ENCODE peak calls at places on chromosomes 1 and 21, in seven cellular contexts. K, T, G, Y, H, W and B are unnamed samples.

GRCh38 chr1:113325039-113325438 is 65.3 kb upstream of the MAGI3 start:
- DNase-seq in K (no peak), Y (peak; percentile 7), G (no peak), W (no peak), T (no peak), H (no peak), B (no peak)

GRCh38 chr21:40099809-40100208 is 232.6 kb downstream of the PCP4 start:
- DNase-seq in H (no peak), T (no peak), W (no peak), G (no peak), Y (no peak), K (no peak), B (no peak)

GRCh38 chr1:203996126-203996525 is 76.8 kb upstream of the SOX13 start:
- DNase-seq in H (no peak), T (no peak), K (peak; percentile 68), G (no peak), W (no peak), Y (no peak), B (no peak)

GRCh38 chr1:196407358-196408041 is 200.7 kb downstream of the KCNT2 start:
- DNase-seq in K (no peak), Y (no peak), H (no peak), W (no peak), T (no peak), G (no peak), B (no peak)

GRCh38 chr1:203701606-203702005 is 63.4 kb upstream of the LAX1 start:
- DNase-seq in K (no peak), W (no peak), Y (no peak), G (no peak), H (no peak), T (no peak), B (no peak)

GRCh38 chr21:38409907-38410306 is 88.4 kb downstream of the ERG start:
- DNase-seq in H (no peak), K (no peak), Y (no peak), G (no peak), W (no peak), T (no peak), B (no peak)

GRCh38 chr1:198892065-198892464 is 253.2 kb downstream of the PTPRC start:
- DNase-seq in T (no peak), K (no peak), G (no peak), Y (no peak), H (no peak), W (no peak), B (no peak)

GRCh38 chr1:76862447-76862846 is 4.8 kb upstream of the ST6GALNAC5 start:
- DNase-seq in T (no peak), Y (no peak), G (no peak), K (no peak), W (no peak), H (no peak), B (no peak)

GRCh38 chr1:57824535-57824934 is 400.7 kb upstream of the DAB1 start:
- DNase-seq in K (no peak), G (no peak), H (no peak), W (no peak), Y (no peak), T (no peak), B (no peak)

GRCh38 chr1:231933711-231934626 is 307.4 kb downstream of the DISC1 start:
- DNase-seq in H (no peak), Y (no peak), G (no peak), K (no peak), W (no peak), T (no peak), B (no peak)

GRCh38 chr1:214224605-214225354 is 56.2 kb upstream of the SMYD2 start:
- DNase-seq in G (no peak), T (no peak), K (no peak), W (no peak), Y (no peak), H (no peak), B (no peak)

GRCh38 chr1:36203554-36204346 is 20.5 kb upstream of the THRAP3 start:
- DNase-seq in Y (no peak), T (no peak), H (peak; percentile 58), W (peak; percentile 66), K (peak; percentile 81), G (no peak), B (peak; percentile 87)

GRCh38 chr1:230208619-230209261 is 141.7 kb downstream of the GALNT2 start:
- DNase-seq in Y (no peak), G (no peak), T (no peak), H (no peak), K (no peak), W (no peak), B (no peak)

GRCh38 chr1:227661495-227661894 is 73.6 kb downstream of the JMJD4 start:
- DNase-seq in T (no peak), G (no peak), H (no peak), Y (no peak), W (no peak), K (no peak), B (no peak)

GRCh38 chr21:39439232-39439631 is 6.3 kb downstream of the LCA5L start:
- DNase-seq in Y (no peak), W (no peak), G (no peak), K (no peak), T (no peak), H (no peak), B (no peak)

GRCh38 chr21:41851090-41851790 is 27.9 kb downstream of the PRDM15 start:
- DNase-seq in Y (no peak), G (no peak), K (no peak), T (no peak), W (no peak), H (no peak), B (peak; percentile 69)

GRCh38 chr1:151145158-151146071 is 1.0 kb downstream of the SEMA6C start:
- DNase-seq in K (peak; percentile 73), Y (no peak), W (no peak), T (no peak), H (no peak), G (no peak), B (peak; percentile 79)

GRCh38 chr1:52032124-52032784 is 1.4 kb downstream of the KTI12 start:
- DNase-seq in W (peak; percentile 4), K (no peak), G (no peak), H (no peak), Y (no peak), T (no peak), B (no peak)

GRCh38 chr1:49163041-49163440 is 386.4 kb upstream of the BEND5 start:
- DNase-seq in Y (peak; percentile 4), W (no peak), K (no peak), G (no peak), H (no peak), T (no peak), B (no peak)

GRCh38 chr1:92934395-92935378 is 26.6 kb downstream of the DIPK1A start:
- DNase-seq in Y (no peak), G (peak; percentile 15), T (no peak), K (no peak), W (no peak), H (no peak), B (no peak)

GRCh38 chr21:18147678-18148077 is 97.0 kb upstream of the CHODL start:
- DNase-seq in W (no peak), G (no peak), T (no peak), Y (no peak), H (no peak), K (no peak), B (no peak)

GRCh38 chr1:88163187-88163586 is 520.9 kb upstream of the PKN2 start:
- DNase-seq in T (no peak), W (no peak), G (no peak), Y (no peak), H (no peak), K (no peak), B (no peak)

GRCh38 chr1:112369389-112370285 is 26.4 kb upstream of the CTTNBP2NL start:
- DNase-seq in H (peak; percentile 85), G (peak; percentile 84), K (peak; percentile 92), Y (no peak), W (peak; percentile 72), T (peak; percentile 90), B (peak; percentile 94)

GRCh38 chr1:107532318-107532717 is 391.5 kb downstream of the NTNG1 start:
- DNase-seq in T (no peak), W (no peak), Y (no peak), H (no peak), G (no peak), K (no peak), B (no peak)
- TF ChIP-seq POLR2AphosphoS5 in T (no peak), W (no peak), Y (no peak), H (no peak), G (no peak), K (no peak), B (no peak)

DNA sequence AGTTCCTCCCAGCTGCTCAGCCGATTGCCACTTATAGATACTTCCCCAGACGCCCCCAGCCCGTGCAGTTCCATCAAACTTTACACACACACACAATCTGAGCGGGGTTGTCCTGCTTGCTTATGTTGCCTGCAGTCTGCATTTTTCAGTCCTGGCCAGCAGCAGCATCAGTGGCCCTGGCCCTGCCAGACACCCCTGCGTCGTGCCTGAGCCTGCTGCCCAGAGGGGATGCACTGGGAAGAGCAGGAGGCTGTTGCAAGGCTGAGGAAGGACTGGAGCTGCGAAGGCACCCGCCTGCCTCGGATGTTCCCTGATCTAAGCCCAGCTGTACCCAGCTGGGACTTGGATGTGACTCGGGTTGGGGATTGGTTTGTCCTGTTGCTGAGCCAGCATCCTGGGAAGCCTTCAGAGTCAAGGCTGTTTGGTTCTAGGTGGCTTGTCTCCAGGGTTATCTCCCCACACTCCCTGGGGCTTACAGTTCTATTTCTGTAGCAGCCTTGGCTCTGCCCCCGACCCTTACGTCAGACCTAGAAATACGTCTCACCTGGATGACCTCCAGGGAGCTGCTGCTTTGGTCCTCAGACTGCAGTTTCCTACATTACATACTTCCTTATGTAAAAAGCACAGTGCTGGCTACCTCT is 42.3 kb downstream of the MAN1C1 start:
- DNase-seq in T (peak; percentile 44), K (peak; percentile 92), W (no peak), H (no peak), Y (no peak), G (peak; percentile 49), B (no peak)
- TF ChIP-seq POLR2AphosphoS5 in T (no peak), K (peak; percentile 54), W (no peak), H (no peak), Y (no peak), G (peak; percentile 52), B (peak; percentile 40)

GRCh38 chr1:154419620-154420020 is 14.5 kb downstream of the IL6R start:
- DNase-seq in K (peak; percentile 98), Y (no peak), W (peak; percentile 88), T (peak; percentile 94), H (peak; percentile 85), G (peak; percentile 98), B (peak; percentile 89)
- TF ChIP-seq POLR2AphosphoS5 in K (peak; percentile 82), Y (no peak), W (peak; percentile 70), T (no peak), H (peak; percentile 77), G (peak; percentile 96), B (peak; percentile 82)

GRCh38 chr1:53485478-53486394 is 26.5 kb downstream of the DMRTB1 start:
- DNase-seq in K (peak; percentile 85), W (peak; percentile 62), G (peak; percentile 78), T (no peak), Y (peak; percentile 36), H (peak; percentile 83), B (peak; percentile 88)

GRCh38 chr1:53483170-53483569 is 24.0 kb downstream of the DMRTB1 start:
- DNase-seq in H (no peak), G (no peak), K (no peak), W (no peak), T (no peak), Y (no peak), B (no peak)

GRCh38 chr1:53486395-53487026 is 27.3 kb downstream of the DMRTB1 start:
- DNase-seq in T (no peak), G (no peak), Y (no peak), W (no peak), K (no peak), H (no peak), B (peak; percentile 47)

GRCh38 chr1:53483656-53484055 is 24.5 kb downstream of the DMRTB1 start:
- DNase-seq in H (no peak), K (no peak), W (no peak), T (no peak), G (no peak), Y (no peak), B (peak; percentile 70)

GRCh38 chr1:53484705-53485477 is 25.7 kb downstream of the DMRTB1 start:
- DNase-seq in H (no peak), K (no peak), G (no peak), Y (no peak), T (no peak), W (no peak), B (peak; percentile 52)
- TF ChIP-seq POLR2AphosphoS5 in H (no peak), K (no peak), G (no peak), Y (no peak), T (no peak), W (no peak), B (no peak)